ENCODE peak calls at places on chromosomes 2 and 18, in four cellular contexts. One of them, this sample, is unnamed.

GRCh38 chr18:21386523-21387240 is 144.7 kb downstream of the GREB1L start:
- DNase-seq in endothelial cell of umbilical vein: no peak
- DNase-seq in A549: no peak
- DNase-seq in fibroblast of lung: no peak
- DNase-seq in this sample: no peak

GRCh38 chr18:69138088-69138487 is 262.6 kb upstream of the DOK6 start:
- DNase-seq in endothelial cell of umbilical vein: no peak
- DNase-seq in fibroblast of lung: no peak
- DNase-seq in A549: no peak
- DNase-seq in this sample: no peak

GRCh38 chr2:222424729-222425671 is 657 bp downstream of the SGPP2 start:
- DNase-seq in endothelial cell of umbilical vein: no peak
- DNase-seq in A549: no peak
- DNase-seq in fibroblast of lung: no peak
- DNase-seq in this sample: peak

GRCh38 chr2:142742301-142743214 is 134.9 kb upstream of the KYNU start:
- DNase-seq in fibroblast of lung: peak
- DNase-seq in endothelial cell of umbilical vein: no peak
- DNase-seq in A549: no peak
- DNase-seq in this sample: no peak

GRCh38 chr2:111168528-111168929 is 47.8 kb downstream of the BCL2L11 start:
- DNase-seq in A549: peak
- DNase-seq in fibroblast of lung: peak
- DNase-seq in endothelial cell of umbilical vein: peak
- DNase-seq in this sample: peak

GRCh38 chr2:232328516-232329460 is 49.8 kb upstream of the ALPP start:
- DNase-seq in endothelial cell of umbilical vein: no peak
- DNase-seq in fibroblast of lung: no peak
- DNase-seq in A549: no peak
- DNase-seq in this sample: no peak

GRCh38 chr2:10764896-10765295 is 43.5 kb downstream of the ATP6V1C2 start:
- DNase-seq in A549: no peak
- DNase-seq in fibroblast of lung: no peak
- DNase-seq in endothelial cell of umbilical vein: no peak
- DNase-seq in this sample: no peak

GRCh38 chr18:77178559-77178958 is 46.0 kb upstream of the MBP start:
- DNase-seq in A549: no peak
- DNase-seq in endothelial cell of umbilical vein: no peak
- DNase-seq in fibroblast of lung: peak
- DNase-seq in this sample: no peak

GRCh38 chr18:36950960-36951359 is 122.0 kb downstream of the KIAA1328 start:
- DNase-seq in A549: no peak
- DNase-seq in fibroblast of lung: no peak
- DNase-seq in endothelial cell of umbilical vein: no peak
- DNase-seq in this sample: no peak

GRCh38 chr2:238523158-238524110 is 96.7 kb downstream of the ASB1 start:
- DNase-seq in endothelial cell of umbilical vein: no peak
- DNase-seq in fibroblast of lung: peak
- DNase-seq in A549: no peak
- DNase-seq in this sample: peak

GRCh38 chr2:240234503-240234951 is 94.1 kb upstream of the OTOS start:
- DNase-seq in endothelial cell of umbilical vein: no peak
- DNase-seq in A549: no peak
- DNase-seq in fibroblast of lung: no peak
- DNase-seq in this sample: no peak

DNA sequence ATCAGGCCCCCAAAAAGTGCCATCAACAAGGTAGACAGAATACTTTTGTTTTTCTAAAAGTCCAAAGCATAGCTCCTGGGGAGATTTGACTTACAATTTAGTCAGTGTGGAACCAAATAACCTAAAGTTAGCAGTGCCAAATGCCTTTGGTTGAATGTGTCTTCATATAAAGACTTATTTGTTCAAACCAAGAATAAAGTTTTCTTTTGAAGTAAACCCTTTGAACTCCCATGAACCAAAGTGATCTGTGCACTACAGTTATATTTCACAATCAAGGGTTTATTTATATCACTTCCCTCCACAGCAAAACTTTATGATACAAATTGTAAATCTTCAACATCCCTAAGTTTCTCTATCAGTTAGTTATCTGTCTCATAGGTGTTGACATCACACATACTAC is 660.7 kb downstream of the NYAP2 start:
- DNase-seq in A549: no peak
- DNase-seq in fibroblast of lung: no peak
- DNase-seq in endothelial cell of umbilical vein: no peak
- DNase-seq in this sample: no peak
- H3K4me2 ChIP-seq in A549: no peak
- H3K4me2 ChIP-seq in fibroblast of lung: no peak
- H3K4me2 ChIP-seq in endothelial cell of umbilical vein: no peak
- H3K4me2 ChIP-seq in this sample: no peak

DNA sequence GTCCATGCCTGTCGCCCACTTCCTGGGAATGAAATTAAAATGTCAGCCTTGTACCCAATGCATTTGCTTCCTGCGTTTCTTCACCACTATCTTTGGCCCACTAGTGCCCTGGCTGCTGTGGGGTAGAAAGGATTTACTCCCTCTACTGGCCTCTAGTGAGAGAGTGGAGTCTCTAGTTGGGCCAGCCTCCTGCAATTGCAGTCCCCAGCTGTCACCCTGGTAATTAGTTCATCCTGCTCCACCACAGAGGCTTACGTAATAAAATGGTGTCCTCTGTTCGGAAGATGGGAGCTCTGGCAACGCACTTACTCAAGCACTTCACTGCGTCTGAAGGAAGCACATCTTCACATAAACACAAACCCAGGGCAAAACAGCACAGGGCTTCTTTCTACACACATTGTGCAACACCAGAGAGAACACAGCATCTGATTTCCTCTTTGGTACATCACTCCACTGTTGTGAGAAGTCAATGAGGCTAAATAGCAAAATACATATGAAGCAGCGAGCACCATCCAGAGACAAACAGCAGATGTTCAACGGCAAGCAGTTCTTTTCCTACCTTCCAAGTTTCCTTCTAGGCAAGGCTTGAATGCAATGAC is 274.6 kb downstream of the LRATD1 start:
- DNase-seq in A549: peak
- DNase-seq in endothelial cell of umbilical vein: no peak
- DNase-seq in fibroblast of lung: no peak
- DNase-seq in this sample: no peak
- TF ChIP-seq CTCF in A549: no peak
- TF ChIP-seq CTCF in endothelial cell of umbilical vein: no peak
- TF ChIP-seq CTCF in fibroblast of lung: no peak
- TF ChIP-seq CTCF in this sample: peak

DNA sequence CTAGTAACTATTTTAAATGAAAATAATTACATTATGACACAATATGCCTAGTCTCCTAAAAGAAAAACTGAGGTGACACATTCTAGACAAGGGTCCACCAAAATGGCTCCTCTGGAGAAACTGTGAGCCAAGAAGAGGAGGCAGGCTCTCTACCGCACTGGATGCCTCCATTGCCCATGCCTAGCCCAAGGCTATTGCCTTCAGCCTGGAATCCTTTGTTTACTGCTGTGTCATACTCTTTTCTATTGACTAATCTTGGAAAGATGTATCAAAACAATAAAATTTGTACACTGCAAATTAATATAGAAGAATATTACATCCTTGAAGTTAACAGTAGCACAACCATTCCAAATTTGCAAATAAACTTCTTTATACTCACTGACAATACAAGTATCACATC is 167.1 kb downstream of the RAB3GAP1 start:
- DNase-seq in endothelial cell of umbilical vein: no peak
- DNase-seq in fibroblast of lung: no peak
- DNase-seq in A549: no peak
- DNase-seq in this sample: no peak
- H3K4me2 ChIP-seq in endothelial cell of umbilical vein: no peak
- H3K4me2 ChIP-seq in fibroblast of lung: no peak
- H3K4me2 ChIP-seq in A549: no peak
- H3K4me2 ChIP-seq in this sample: no peak

GRCh38 chr2:43594875-43595274 is 963 bp downstream of the THADA start:
- DNase-seq in fibroblast of lung: no peak
- DNase-seq in A549: no peak
- DNase-seq in endothelial cell of umbilical vein: no peak
- DNase-seq in this sample: no peak

GRCh38 chr2:43593241-43593640 is 2.6 kb downstream of the THADA start:
- DNase-seq in fibroblast of lung: peak
- DNase-seq in endothelial cell of umbilical vein: no peak
- DNase-seq in A549: no peak
- DNase-seq in this sample: no peak

GRCh38 chr2:43595603-43596412 is at the start of gene THADA:
- DNase-seq in A549: peak
- DNase-seq in fibroblast of lung: peak
- DNase-seq in endothelial cell of umbilical vein: peak
- DNase-seq in this sample: peak

GRCh38 chr2:43592443-43592842 is 3.4 kb downstream of the THADA start:
- DNase-seq in endothelial cell of umbilical vein: no peak
- DNase-seq in fibroblast of lung: peak
- DNase-seq in A549: no peak
- DNase-seq in this sample: no peak
- TF ChIP-seq CTCF in endothelial cell of umbilical vein: no peak
- TF ChIP-seq CTCF in fibroblast of lung: no peak
- TF ChIP-seq CTCF in A549: no peak
- TF ChIP-seq CTCF in this sample: no peak

DNA sequence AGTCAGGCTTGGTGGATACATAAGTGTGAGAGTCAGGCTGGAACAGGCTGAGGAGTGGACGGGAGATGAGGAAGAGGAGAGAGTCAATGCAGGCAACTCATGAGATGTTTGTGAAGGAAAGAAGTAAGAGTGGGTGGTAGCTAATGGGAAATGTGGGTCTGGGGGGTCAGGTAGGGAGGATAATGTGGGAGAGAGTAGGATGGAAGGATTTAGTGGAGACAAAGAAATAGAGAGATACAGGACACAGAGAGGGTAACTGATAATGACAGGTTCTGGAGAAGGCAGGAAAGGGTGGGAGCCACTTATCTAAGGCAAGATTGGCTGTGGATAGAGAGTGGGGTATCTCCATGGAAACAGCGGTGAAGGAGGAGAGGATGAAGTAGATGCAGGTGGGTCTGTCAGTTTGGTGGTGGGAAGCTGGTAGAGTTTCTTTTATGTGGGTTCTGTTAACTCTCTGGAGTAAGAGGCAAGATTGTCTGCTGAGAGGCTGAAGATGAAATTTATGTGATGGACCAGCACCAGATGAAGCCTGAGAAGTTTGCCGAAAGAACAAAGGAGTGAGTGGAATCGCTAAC is 190.6 kb upstream of the SPRED2 start:
- DNase-seq in endothelial cell of umbilical vein: no peak
- DNase-seq in A549: no peak
- DNase-seq in fibroblast of lung: no peak
- DNase-seq in this sample: no peak
- H3K4me2 ChIP-seq in endothelial cell of umbilical vein: no peak
- H3K4me2 ChIP-seq in A549: no peak
- H3K4me2 ChIP-seq in fibroblast of lung: no peak
- H3K4me2 ChIP-seq in this sample: no peak

GRCh38 chr2:69615078-69615630 is 28.4 kb downstream of the AAK1 start:
- DNase-seq in fibroblast of lung: peak
- DNase-seq in A549: no peak
- DNase-seq in endothelial cell of umbilical vein: no peak
- DNase-seq in this sample: no peak
- TF ChIP-seq CTCF in fibroblast of lung: no peak
- TF ChIP-seq CTCF in A549: no peak
- TF ChIP-seq CTCF in endothelial cell of umbilical vein: no peak
- TF ChIP-seq CTCF in this sample: no peak

GRCh38 chr2:60984717-60985116 is 32.8 kb upstream of the PEX13 start:
- DNase-seq in A549: no peak
- DNase-seq in fibroblast of lung: no peak
- DNase-seq in endothelial cell of umbilical vein: no peak
- DNase-seq in this sample: no peak
- H3K4me2 ChIP-seq in A549: no peak
- H3K4me2 ChIP-seq in fibroblast of lung: no peak
- H3K4me2 ChIP-seq in endothelial cell of umbilical vein: no peak
- H3K4me2 ChIP-seq in this sample: no peak

DNA sequence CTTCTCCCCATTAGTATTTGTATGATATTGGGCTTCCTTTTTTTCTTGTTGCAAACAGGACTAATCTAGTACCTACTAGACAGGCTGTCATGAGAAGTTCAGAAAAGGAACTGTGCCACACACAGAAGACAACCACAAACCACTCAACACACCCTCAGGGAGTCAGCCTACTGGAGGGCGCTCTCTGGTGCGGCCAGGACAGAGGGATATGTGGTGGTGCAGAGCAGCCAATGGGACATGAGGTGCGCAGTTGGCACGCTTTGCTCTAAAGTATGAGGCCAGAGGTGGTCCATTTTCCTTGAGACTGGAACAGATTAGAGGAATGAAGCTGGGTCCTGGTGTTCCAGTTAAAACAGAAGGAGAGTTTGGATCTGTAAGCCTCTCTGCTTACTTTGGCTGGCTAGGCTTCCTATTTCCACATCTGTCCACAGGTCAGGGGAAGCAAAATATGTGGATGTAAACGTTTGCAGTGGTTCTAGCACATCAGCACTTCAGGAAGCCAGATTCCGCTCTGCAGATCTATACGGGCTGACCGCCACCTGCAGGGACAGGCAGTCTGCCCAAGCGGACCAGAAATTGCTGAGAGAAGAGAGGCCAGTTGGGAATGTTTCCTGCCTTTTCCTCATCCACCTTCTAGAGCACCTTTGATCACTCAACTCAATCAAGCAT is 114.1 kb downstream of the GFPT1 start:
- DNase-seq in fibroblast of lung: no peak
- DNase-seq in endothelial cell of umbilical vein: peak
- DNase-seq in A549: no peak
- DNase-seq in this sample: peak
- TF ChIP-seq CTCF in fibroblast of lung: no peak
- TF ChIP-seq CTCF in endothelial cell of umbilical vein: no peak
- TF ChIP-seq CTCF in A549: no peak
- TF ChIP-seq CTCF in this sample: peak

This sample was measured in hepatocyte.